ENCODE peak calls at places on chromosomes 1 and 21, in five cellular contexts. M is SK-N-SH, V is neural progenitor cell, U is GM10248, Y is AG10803. J is an unnamed sample.

GRCh38 chr1:55827350-55827749 is 612.2 kb upstream of the USP24 start:
- DNase-seq in M (no peak), Y (peak; percentile 98), U (no peak), V (no peak), J (no peak)

GRCh38 chr1:192557841-192558595 is 17.6 kb upstream of the RGS1 start:
- DNase-seq in M (no peak), Y (peak; percentile 57), U (no peak), V (no peak), J (no peak)

GRCh38 chr1:207024202-207025143 is 8.1 kb downstream of the C1orf116 start:
- DNase-seq in V (no peak), U (no peak), Y (no peak), M (no peak), J (no peak)

GRCh38 chr1:206674745-206675175 is 9.9 kb upstream of the MAPKAPK2 start:
- DNase-seq in U (no peak), V (no peak), Y (peak; percentile 99), M (no peak), J (no peak)

GRCh38 chr1:12577020-12577419 is 41.0 kb downstream of the DHRS3 start:
- DNase-seq in Y (no peak), V (no peak), U (no peak), M (no peak), J (no peak)

GRCh38 chr1:213099682-213100399 is 48.8 kb downstream of the RPS6KC1 start:
- DNase-seq in V (no peak), M (no peak), Y (no peak), U (no peak), J (no peak)

GRCh38 chr1:167082511-167083027 is 7.6 kb downstream of the GPA33 start:
- DNase-seq in Y (no peak), V (no peak), M (no peak), U (no peak), J (no peak)

GRCh38 chr1:162561616-162562451 is at the start of gene UAP1:
- DNase-seq in V (no peak), M (no peak), U (no peak), Y (no peak), J (no peak)

GRCh38 chr1:209653915-209654351 is 1.7 kb upstream of the LAMB3 start:
- DNase-seq in Y (no peak), M (no peak), V (no peak), U (no peak), J (no peak)

GRCh38 chr1:63405021-63405420 is 37.6 kb downstream of the ALG6 start:
- DNase-seq in U (no peak), Y (no peak), M (no peak), V (no peak), J (no peak)

GRCh38 chr1:25173809-25174320 is 58.4 kb downstream of the SYF2 start:
- DNase-seq in U (no peak), V (no peak), M (no peak), Y (no peak), J (no peak)

GRCh38 chr1:206555473-206555935 is 48.2 kb downstream of the RASSF5 start:
- DNase-seq in V (peak; percentile 44), U (peak; percentile 61), Y (no peak), M (no peak), J (no peak)

GRCh38 chr1:159443063-159443750 is 3.7 kb downstream of the OR10J1 start:
- DNase-seq in V (no peak), M (no peak), Y (no peak), U (no peak), J (no peak)

GRCh38 chr1:174791863-174792262 is 207.9 kb upstream of the CACYBP start:
- DNase-seq in V (no peak), U (no peak), M (no peak), Y (no peak), J (no peak)

GRCh38 chr1:239587066-239587465 is 200.7 kb downstream of the CHRM3 start:
- DNase-seq in U (no peak), Y (no peak), M (no peak), V (no peak), J (no peak)

GRCh38 chr21:39788383-39788782 is 43.4 kb downstream of the IGSF5 start:
- DNase-seq in Y (peak; percentile 79), M (peak; percentile 75), V (peak; percentile 91), U (no peak), J (peak; percentile 63)

GRCh38 chr1:66334311-66334710 is 199.6 kb upstream of the SGIP1 start:
- DNase-seq in V (peak; percentile 40), Y (no peak), M (no peak), U (no peak), J (no peak)

GRCh38 chr1:66332524-66332853 is 201.5 kb upstream of the SGIP1 start:
- DNase-seq in U (no peak), M (no peak), Y (no peak), V (no peak), J (no peak)

GRCh38 chr1:66330711-66331110 is 203.2 kb upstream of the SGIP1 start:
- DNase-seq in M (no peak), Y (peak; percentile 76), V (no peak), U (no peak), J (no peak)

GRCh38 chr1:66333463-66334232 is 200.3 kb upstream of the SGIP1 start:
- DNase-seq in V (no peak), U (no peak), M (no peak), Y (no peak), J (no peak)

DNA sequence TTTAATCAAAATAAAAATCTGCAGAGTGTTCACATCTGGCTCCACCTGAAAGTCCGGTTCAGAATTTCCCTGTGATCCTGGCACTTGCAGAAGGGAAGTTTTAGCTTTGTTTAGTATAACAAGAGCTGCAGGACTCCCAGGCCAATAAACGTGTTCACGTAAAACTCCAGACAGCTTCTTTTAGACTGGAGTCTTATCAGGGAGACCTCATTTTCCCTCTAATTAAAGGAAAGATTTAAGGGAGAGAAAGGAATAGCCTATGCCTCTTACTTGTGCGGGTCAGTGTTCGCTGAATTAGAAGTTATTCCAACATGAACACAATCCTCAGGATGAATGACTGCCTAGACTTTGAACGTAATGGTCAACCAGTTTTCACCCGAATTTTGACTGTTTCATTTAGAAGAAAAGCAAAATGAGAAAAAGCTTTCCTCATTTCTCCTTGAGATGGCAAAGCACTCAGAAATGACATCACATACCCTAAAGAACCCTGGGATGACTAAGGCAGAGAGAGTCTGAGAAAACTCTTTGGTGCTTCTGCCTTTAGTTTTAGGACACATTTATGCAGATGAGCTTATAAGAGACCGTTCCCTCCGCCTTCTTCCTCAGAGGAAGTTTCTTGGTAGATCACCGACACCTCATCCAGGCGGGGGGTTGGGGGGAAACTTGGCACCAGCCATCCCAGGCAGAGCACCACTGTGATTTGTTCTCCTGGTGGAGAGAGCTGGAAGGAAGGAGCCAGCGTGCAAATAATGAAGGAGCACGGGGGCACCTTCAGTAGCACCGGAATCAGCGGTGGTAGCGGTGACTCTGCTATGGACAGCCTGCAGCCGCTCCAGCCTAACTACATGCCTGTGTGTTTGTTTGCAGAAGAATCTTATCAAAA is 202.1 kb upstream of the SGIP1 start:
- DNase-seq in V (peak; percentile 61), Y (peak; percentile 93), U (no peak), M (peak; percentile 23), J (peak; percentile 24)
- TF ChIP-seq CTCF in V (peak; percentile 29), Y (peak; percentile 54), U (no peak), M (peak; percentile 33), J (no peak)

GRCh38 chr1:199422206-199422605 is 605.3 kb upstream of the NR5A2 start:
- DNase-seq in M (peak; percentile 1), V (peak; percentile 43), U (no peak), Y (peak; percentile 50), J (no peak)
- TF ChIP-seq CTCF in M (peak; percentile 53), V (peak; percentile 44), U (peak; percentile 8), Y (peak; percentile 60), J (no peak)

DNA sequence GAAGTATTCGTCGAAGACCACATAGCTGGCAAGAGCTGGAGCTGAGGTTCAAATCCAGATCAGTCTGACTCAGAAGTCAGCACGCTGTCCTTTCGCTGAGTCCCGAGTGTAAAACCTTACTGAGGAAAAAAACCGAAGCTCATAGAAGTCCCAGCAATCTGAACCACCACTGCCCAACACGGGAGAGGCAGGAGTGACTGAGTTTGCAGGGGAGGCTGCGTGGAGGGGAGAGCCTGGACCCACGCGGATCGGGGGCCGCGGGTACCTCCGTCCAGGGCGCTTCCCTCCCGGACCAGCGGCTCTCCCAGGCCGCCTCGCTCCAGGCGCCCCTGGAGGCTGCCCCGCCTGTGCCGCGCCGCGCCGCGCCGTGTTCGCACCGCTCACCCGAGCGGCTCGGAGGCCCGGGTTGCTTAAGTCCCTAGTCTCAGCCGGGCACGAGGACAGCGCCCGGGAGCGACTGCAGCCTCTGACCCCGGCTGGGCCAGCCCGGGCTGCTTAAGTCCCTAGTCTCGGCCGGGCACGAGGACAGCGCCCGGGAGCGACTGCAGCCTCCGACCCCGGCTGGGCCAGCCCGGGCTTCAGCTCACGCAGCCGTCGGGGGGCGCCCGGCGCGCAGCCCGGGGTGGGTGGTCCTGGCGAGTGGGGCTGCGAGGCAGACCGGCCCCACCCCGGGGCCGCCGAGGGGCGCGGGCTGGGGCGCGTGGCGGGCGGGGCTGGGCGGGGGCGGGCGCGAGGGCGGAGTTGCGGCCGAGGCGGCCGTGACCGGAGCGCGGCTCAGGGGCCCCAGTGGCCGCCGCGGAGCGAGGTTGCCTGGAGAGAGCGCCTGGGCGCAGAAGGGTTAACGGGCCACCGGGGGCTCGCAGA is at the start of gene ADAMTSL4:
- DNase-seq in Y (peak; percentile 82), U (peak; percentile 70), V (peak; percentile 89), M (peak; percentile 90), J (peak; percentile 67)
- TF ChIP-seq CTCF in Y (no peak), U (no peak), V (peak; percentile 33), M (peak; percentile 27), J (no peak)

GRCh38 chr1:13950637-13951036 is 250.6 kb downstream of the PRDM2 start:
- DNase-seq in Y (no peak), U (no peak), V (peak; percentile 17), M (peak; percentile 31), J (peak; percentile 37)
- TF ChIP-seq CTCF in Y (peak; percentile 19), U (no peak), V (peak; percentile 41), M (peak; percentile 37), J (peak; percentile 72)

GRCh38 chr1:59638172-59638800 is 176.5 kb upstream of the HOOK1 start:
- DNase-seq in V (peak; percentile 46), U (no peak), M (peak; percentile 63), Y (peak; percentile 95), J (no peak)
- TF ChIP-seq CTCF in V (no peak), U (no peak), M (no peak), Y (peak; percentile 29), J (no peak)

GRCh38 chr21:42830456-42831455 is 48.6 kb downstream of the WDR4 start:
- DNase-seq in Y (no peak), M (no peak), U (no peak), V (no peak), J (no peak)
- TF ChIP-seq CTCF in Y (peak; percentile 20), M (peak; percentile 31), U (no peak), V (no peak), J (no peak)

GRCh38 chr1:86356247-86356646 is 39.9 kb downstream of the ODF2L start:
- DNase-seq in V (peak; percentile 18), U (no peak), M (no peak), Y (peak; percentile 5), J (no peak)
- TF ChIP-seq CTCF in V (peak; percentile 42), U (no peak), M (peak; percentile 15), Y (peak; percentile 22), J (no peak)

GRCh38 chr1:67162954-67163353 is 3.3 kb upstream of the IL23R start:
- DNase-seq in U (peak; percentile 15), M (no peak), V (no peak), Y (no peak), J (no peak)
- TF ChIP-seq CTCF in U (no peak), M (no peak), V (no peak), Y (no peak), J (no peak)

J was measured in glutamatergic neuron.